ENCODE peak calls at places on chromosomes 2 and 18, in six cellular contexts. E, D, S, R, I and G are unnamed samples. For H3K4me1, the result is how much of the 10 kb centered on the place peaks cover.

GRCh38 chr2:232776435-232776834 is at the start of gene KCNJ13:
- DNase-seq in E (no peak), D (no peak), S (no peak), R (peak), I (no peak), G (no peak)

GRCh38 chr18:79411614-79412526 is 16.1 kb downstream of the NFATC1 start:
- DNase-seq in E (no peak), D (peak), S (no peak), R (no peak), I (no peak), G (no peak)

GRCh38 chr2:62344472-62344871 is 148.6 kb downstream of the B3GNT2 start:
- DNase-seq in E (no peak), D (no peak), S (no peak), R (no peak), I (no peak), G (no peak)

GRCh38 chr2:209525834-209526281 is 102.0 kb downstream of the MAP2 start:
- DNase-seq in E (no peak), D (no peak), S (no peak), R (no peak), I (no peak), G (no peak)

GRCh38 chr2:239184179-239184578 is 216.6 kb downstream of the HDAC4 start:
- DNase-seq in E (peak), D (no peak), S (no peak), R (no peak), I (peak), G (no peak)

GRCh38 chr2:56656826-56657225 is 473.0 kb downstream of the CCDC85A start:
- DNase-seq in E (no peak), D (no peak), S (no peak), R (no peak), I (no peak), G (no peak)

GRCh38 chr2:39127973-39128372 is 7.1 kb upstream of the SOS1 start:
- DNase-seq in E (no peak), D (no peak), S (no peak), R (no peak), I (peak), G (no peak)

GRCh38 chr2:196441527-196441926 is 198.0 kb upstream of the CCDC150 start:
- DNase-seq in E (no peak), D (no peak), S (no peak), R (no peak), I (no peak), G (no peak)

GRCh38 chr2:85066874-85067351 is 66.3 kb upstream of the TCF7L1 start:
- DNase-seq in E (peak), D (peak), S (peak), R (peak), I (peak), G (peak)

GRCh38 chr18:62621546-62621945 is 93.8 kb upstream of the PHLPP1 start:
- DNase-seq in E (no peak), D (peak), S (no peak), R (no peak), I (no peak), G (no peak)

GRCh38 chr2:82790277-82791021 is 1668.6 kb downstream of the SUCLG1 start:
- DNase-seq in E (no peak), D (no peak), S (no peak), R (no peak), I (no peak), G (no peak)

GRCh38 chr2:97858442-97858841 is 137.3 kb downstream of the TMEM131 start:
- DNase-seq in E (no peak), D (no peak), S (no peak), R (no peak), I (no peak), G (no peak)

GRCh38 chr2:241901500-241902351 is 32.2 kb downstream of the RTP5 start:
- DNase-seq in E (peak), D (no peak), S (peak), R (no peak), I (no peak), G (no peak)

GRCh38 chr2:229153307-229153706 is 117.8 kb downstream of the PID1 start:
- DNase-seq in E (no peak), D (no peak), S (no peak), R (no peak), I (no peak), G (no peak)

GRCh38 chr18:9474103-9474982 is 970 bp upstream of the RALBP1 start:
- DNase-seq in E (peak), D (no peak), S (no peak), R (no peak), I (no peak), G (peak)

GRCh38 chr2:191486584-191487320 is 191.2 kb upstream of the NABP1 start:
- DNase-seq in E (no peak), D (no peak), S (no peak), R (no peak), I (peak), G (no peak)

GRCh38 chr2:238235331-238235732 is 4.5 kb downstream of the HES6 start:
- DNase-seq in E (no peak), D (no peak), S (no peak), R (no peak), I (no peak), G (no peak)

GRCh38 chr2:199596549-199596948 is 138.8 kb upstream of the SATB2 start:
- DNase-seq in E (no peak), D (no peak), S (no peak), R (peak), I (no peak), G (peak)

GRCh38 chr2:199848323-199848722 is 2.7 kb downstream of the FTCDNL1 start:
- DNase-seq in E (no peak), D (no peak), S (no peak), R (no peak), I (no peak), G (no peak)

GRCh38 chr18:58314284-58314683 is 270.3 kb downstream of the NEDD4L start:
- DNase-seq in E (peak), D (peak), S (no peak), R (no peak), I (peak), G (no peak)

GRCh38 chr2:42047488-42048317 is at the start of gene PKDCC:
- DNase-seq in E (peak), D (peak), S (no peak), R (peak), I (peak), G (peak)

GRCh38 chr2:144998435-144998834 is 478.5 kb upstream of the ZEB2 start:
- DNase-seq in E (no peak), D (no peak), S (no peak), R (no peak), I (no peak), G (no peak)

GRCh38 chr18:433297-433696 is 67.2 kb downstream of the COLEC12 start:
- DNase-seq in E (no peak), D (no peak), S (no peak), R (no peak), I (no peak), G (no peak)

GRCh38 chr2:97871096-97871780 is 124.5 kb downstream of the TMEM131 start:
- DNase-seq in E (no peak), D (no peak), S (no peak), R (no peak), I (no peak), G (no peak)

GRCh38 chr2:230712443-230713330 is at the start of gene CAB39:
- DNase-seq in E (peak), D (peak), S (peak), R (peak), I (peak), G (peak)

GRCh38 chr2:128984066-128984465 is 665.4 kb upstream of the HS6ST1 start:
- DNase-seq in E (no peak), D (no peak), S (no peak), R (no peak), I (no peak), G (no peak)

GRCh38 chr2:186135697-186136096 is 350.4 kb upstream of the ZC3H15 start:
- DNase-seq in E (no peak), D (no peak), S (no peak), R (no peak), I (no peak), G (no peak)

GRCh38 chr2:153819056-153819455 is 52.7 kb upstream of the GALNT13 start:
- DNase-seq in E (no peak), D (no peak), S (no peak), R (no peak), I (no peak), G (no peak)

GRCh38 chr2:86480105-86480504 is 38.9 kb downstream of the KDM3A start:
- DNase-seq in E (no peak), D (no peak), S (no peak), R (no peak), I (peak), G (no peak)

GRCh38 chr2:86476918-86477317 is 35.7 kb downstream of the KDM3A start:
- DNase-seq in E (no peak), D (no peak), S (no peak), R (no peak), I (no peak), G (no peak)

GRCh38 chr2:86470890-86471289 is 29.7 kb downstream of the KDM3A start:
- DNase-seq in E (peak), D (no peak), S (no peak), R (no peak), I (no peak), G (no peak)

GRCh38 chr2:86477349-86477748 is 36.2 kb downstream of the KDM3A start:
- DNase-seq in E (no peak), D (no peak), S (no peak), R (no peak), I (no peak), G (no peak)

GRCh38 chr2:86476092-86476491 is 34.9 kb downstream of the KDM3A start:
- DNase-seq in E (no peak), D (no peak), S (no peak), R (no peak), I (no peak), G (no peak)
- H3K4me1 ChIP-seq in E (under half), D (under half), S (under half), R (under half), I (under half), G (under half)

GRCh38 chr2:76745605-76746004 is 776.6 kb downstream of the LRRTM4 start:
- DNase-seq in E (no peak), D (no peak), S (no peak), R (no peak), I (no peak), G (no peak)
- H3K4me1 ChIP-seq in E (under half), D (under half), S (under half), R (under half), I (under half), G (under half)

GRCh38 chr2:33492735-33493134 is 16.3 kb downstream of the RASGRP3 start:
- DNase-seq in E (no peak), D (peak), S (no peak), R (no peak), I (no peak), G (no peak)

GRCh38 chr2:33495683-33496082 is 19.2 kb downstream of the RASGRP3 start:
- DNase-seq in E (no peak), D (no peak), S (no peak), R (no peak), I (no peak), G (no peak)

GRCh38 chr2:33494877-33495641 is 18.6 kb downstream of the RASGRP3 start:
- DNase-seq in E (no peak), D (no peak), S (no peak), R (no peak), I (no peak), G (no peak)

GRCh38 chr2:33496150-33496549 is 19.7 kb downstream of the RASGRP3 start:
- DNase-seq in E (no peak), D (no peak), S (no peak), R (no peak), I (no peak), G (no peak)

GRCh38 chr2:33494155-33494779 is 17.8 kb downstream of the RASGRP3 start:
- DNase-seq in E (no peak), D (no peak), S (no peak), R (no peak), I (no peak), G (no peak)
- H3K4me1 ChIP-seq in E (under half), D (half or more), S (under half), R (under half), I (under half), G (under half)

GRCh38 chr2:55161295-55162210 is 70.5 kb downstream of the CLHC1 start:
- DNase-seq in E (no peak), D (no peak), S (no peak), R (no peak), I (peak), G (no peak)

GRCh38 chr2:55164534-55165104 is 67.5 kb downstream of the CLHC1 start:
- DNase-seq in E (no peak), D (no peak), S (no peak), R (no peak), I (no peak), G (no peak)

GRCh38 chr2:55162284-55163006 is 69.6 kb downstream of the CLHC1 start:
- DNase-seq in E (no peak), D (no peak), S (no peak), R (no peak), I (no peak), G (no peak)

GRCh38 chr2:55163895-55164509 is 68.1 kb downstream of the CLHC1 start:
- DNase-seq in E (peak), D (no peak), S (no peak), R (no peak), I (no peak), G (no peak)

DNA sequence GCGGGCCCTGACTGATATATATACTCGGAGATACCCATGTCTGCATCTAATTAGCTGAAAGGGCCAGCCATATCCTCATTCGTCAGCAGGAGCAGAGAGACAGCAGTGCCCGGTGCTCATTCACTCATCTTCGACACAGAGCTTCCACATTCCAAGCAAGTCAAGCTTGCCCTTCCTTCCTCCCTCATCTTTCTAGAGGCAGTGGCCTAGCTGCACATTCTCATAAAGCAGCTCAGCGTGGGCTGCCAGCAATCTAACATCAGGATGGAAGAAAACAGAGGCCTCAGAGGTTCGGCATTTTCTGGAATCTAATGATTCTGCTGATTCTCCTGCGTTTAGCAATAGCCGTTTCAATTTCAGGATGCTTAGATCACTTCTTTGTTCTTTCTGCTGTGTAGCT is 68.8 kb downstream of the CLHC1 start:
- DNase-seq in E (no peak), D (no peak), S (no peak), R (no peak), I (no peak), G (no peak)
- H3K4me1 ChIP-seq in E (half or more), D (under half), S (under half), R (under half), I (under half), G (under half)

GRCh38 chr2:234453216-234453615 is 43.7 kb downstream of the ARL4C start:
- DNase-seq in E (no peak), D (no peak), S (no peak), R (no peak), I (no peak), G (no peak)
- H3K4me1 ChIP-seq in E (under half), D (under half), S (under half), R (under half), I (under half), G (under half)

GRCh38 chr18:41714872-41715271 is 240.2 kb upstream of the PIK3C3 start:
- DNase-seq in E (no peak), D (no peak), S (no peak), R (no peak), I (no peak), G (no peak)
- H3K4me1 ChIP-seq in E (under half), D (under half), S (under half), R (under half), I (under half), G (under half)

GRCh38 chr18:3015851-3016250 is 2.9 kb upstream of the LPIN2 start:
- DNase-seq in E (no peak), D (no peak), S (no peak), R (no peak), I (no peak), G (no peak)
- H3K4me1 ChIP-seq in E (under half), D (under half), S (under half), R (under half), I (under half), G (under half)

GRCh38 chr2:219111375-219112069 is 49.1 kb downstream of the NHEJ1 start:
- DNase-seq in E (no peak), D (no peak), S (no peak), R (no peak), I (no peak), G (no peak)

GRCh38 chr2:219112070-219112421 is 48.6 kb downstream of the NHEJ1 start:
- DNase-seq in E (no peak), D (no peak), S (no peak), R (no peak), I (no peak), G (no peak)

GRCh38 chr2:219116776-219117646 is 43.6 kb downstream of the NHEJ1 start:
- DNase-seq in E (no peak), D (no peak), S (no peak), R (no peak), I (no peak), G (no peak)

GRCh38 chr2:219109468-219109867 is 48.7 kb upstream of the IHH start:
- DNase-seq in E (no peak), D (no peak), S (peak), R (no peak), I (peak), G (no peak)

GRCh38 chr2:219112651-219113338 is 47.8 kb downstream of the NHEJ1 start:
- DNase-seq in E (no peak), D (no peak), S (no peak), R (no peak), I (no peak), G (no peak)
- H3K4me1 ChIP-seq in E (under half), D (under half), S (under half), R (under half), I (under half), G (under half)